ENCODE peak calls at places on chromosomes 16 and 17, in five cellular contexts. L, G, K, S and Z are unnamed samples.

GRCh38 chr17:39813631-39814030 is 50.5 kb downstream of the IKZF3 start:
- DNase-seq in L (no peak), G (peak), K (no peak), S (no peak), Z (peak)

GRCh38 chr17:75084039-75084660 is 3.6 kb upstream of the SLC16A5 start:
- DNase-seq in L (no peak), G (no peak), K (no peak), S (peak), Z (no peak)

GRCh38 chr17:44307387-44308186 is 814 bp upstream of the RUNDC3A start:
- DNase-seq in L (peak), G (no peak), K (peak), S (no peak), Z (no peak)

GRCh38 chr16:69711115-69711740 is 15.1 kb downstream of the NQO1 start:
- DNase-seq in L (peak), G (no peak), K (peak), S (peak), Z (no peak)

GRCh38 chr17:2030779-2031163 is 818 bp downstream of the DPH1 start:
- DNase-seq in L (peak), G (peak), K (no peak), S (no peak), Z (no peak)

GRCh38 chr16:83338138-83338537 is 469.6 kb upstream of the HSBP1 start:
- DNase-seq in L (no peak), G (no peak), K (no peak), S (no peak), Z (no peak)

GRCh38 chr17:17494499-17495447 is 1.4 kb downstream of the RASD1 start:
- DNase-seq in L (peak), G (no peak), K (no peak), S (peak), Z (no peak)

GRCh38 chr17:47205419-47205963 is 3.7 kb upstream of the MYL4 start:
- DNase-seq in L (peak), G (peak), K (peak), S (peak), Z (peak)

GRCh38 chr17:82204831-82205719 is 7.6 kb downstream of the CCDC57 start:
- DNase-seq in L (no peak), G (no peak), K (peak), S (peak), Z (no peak)

GRCh38 chr16:23141959-23142740 is 7.1 kb downstream of the USP31 start:
- DNase-seq in L (no peak), G (no peak), K (peak), S (no peak), Z (no peak)

GRCh38 chr17:56908061-56908542 is 5.7 kb downstream of the TRIM25 start:
- DNase-seq in L (no peak), G (no peak), K (no peak), S (no peak), Z (peak)

GRCh38 chr17:35486920-35487727 is 38.6 kb upstream of the SLFN13 start:
- DNase-seq in L (peak), G (peak), K (peak), S (peak), Z (peak)

GRCh38 chr16:66419527-66419926 is 7.6 kb upstream of the BEAN1 start:
- DNase-seq in L (no peak), G (no peak), K (no peak), S (no peak), Z (no peak)

GRCh38 chr17:67046398-67046797 is 2.0 kb downstream of the CACNG1 start:
- DNase-seq in L (no peak), G (no peak), K (no peak), S (no peak), Z (no peak)

GRCh38 chr16:4316732-4317461 is 1.0 kb downstream of the GLIS2 start:
- DNase-seq in L (peak), G (no peak), K (no peak), S (peak), Z (no peak)

GRCh38 chr17:72576289-72576759 is 455.5 kb downstream of the SOX9 start:
- DNase-seq in L (no peak), G (no peak), K (no peak), S (no peak), Z (no peak)

GRCh38 chr17:73389411-73389810 is 77.6 kb upstream of the CDC42EP4 start:
- DNase-seq in L (no peak), G (no peak), K (no peak), S (no peak), Z (no peak)

GRCh38 chr16:72787519-72788268 is 260.2 kb downstream of the ZFHX3 start:
- DNase-seq in L (peak), G (peak), K (peak), S (peak), Z (peak)